ENCODE peak calls at places on chromosomes 4 and X, in eight cellular contexts. M, C, Z, B, O, Y, V and Q are unnamed samples.

GRCh38 chr4:145482209-145483021 is 762 bp downstream of the SMAD1 start:
- DNase-seq in M (peak; percentile 86), C (peak; percentile 80), Z (peak; percentile 55), B (peak; percentile 54), O (no peak), Y (peak; percentile 61), V (peak; percentile 49), Q (peak; percentile 73)

GRCh38 chr4:170047774-170048354 is 21.7 kb upstream of the MFAP3L start:
- DNase-seq in M (peak; percentile 71), C (no peak), Z (peak; percentile 60), B (peak; percentile 76), O (peak; percentile 23), Y (peak; percentile 50), V (no peak), Q (peak; percentile 46)

GRCh38 chr4:165481458-165481857 is 102.7 kb downstream of the CPE start:
- DNase-seq in M (no peak), C (no peak), Z (no peak), B (no peak), O (no peak), Y (no peak), V (no peak), Q (no peak)

GRCh38 chr4:85607624-85608023 is 132.7 kb downstream of the ARHGAP24 start:
- DNase-seq in M (no peak), C (peak; percentile 83), Z (peak; percentile 33), B (no peak), O (no peak), Y (peak; percentile 47), V (no peak), Q (no peak)

GRCh38 chr4:77078401-77078800 is 2.6 kb upstream of the CCNI start:
- DNase-seq in M (no peak), C (no peak), Z (no peak), B (no peak), O (no peak), Y (no peak), V (no peak), Q (no peak)

GRCh38 chrX:78102100-78102499 is 1.9 kb upstream of the PGK1 start:
- DNase-seq in M (peak; percentile 60), C (no peak), Z (no peak), B (peak; percentile 41), O (no peak), Y (no peak), V (no peak), Q (no peak)

GRCh38 chrX:77446029-77446585 is 1.1 kb upstream of the FGF16 start:
- DNase-seq in M (no peak), C (no peak), Z (no peak), B (peak; percentile 27), O (no peak), Y (peak; percentile 10), V (peak; percentile 27), Q (no peak)

GRCh38 chr4:188297873-188298272 is 158.6 kb downstream of the TRIML1 start:
- DNase-seq in M (peak; percentile 85), C (no peak), Z (no peak), B (no peak), O (no peak), Y (no peak), V (no peak), Q (no peak)

GRCh38 chr4:14772388-14772787 is 229.9 kb upstream of the CPEB2 start:
- DNase-seq in M (no peak), C (no peak), Z (no peak), B (no peak), O (no peak), Y (no peak), V (no peak), Q (no peak)

GRCh38 chr4:158255727-158256324 is 45.5 kb downstream of the TMEM144 start:
- DNase-seq in M (peak; percentile 70), C (no peak), Z (no peak), B (no peak), O (peak; percentile 15), Y (no peak), V (no peak), Q (no peak)

GRCh38 chr4:150126880-150127236 is 48.6 kb downstream of the DCLK2 start:
- DNase-seq in M (peak; percentile 75), C (no peak), Z (no peak), B (no peak), O (no peak), Y (no peak), V (no peak), Q (no peak)

GRCh38 chrX:54294306-54294705 is 63.5 kb downstream of the WNK3 start:
- DNase-seq in M (no peak), C (no peak), Z (no peak), B (no peak), O (no peak), Y (no peak), V (no peak), Q (no peak)

GRCh38 chr4:83561381-83561780 is 25.5 kb downstream of the GPAT3 start:
- DNase-seq in M (peak; percentile 74), C (no peak), Z (peak; percentile 38), B (peak; percentile 25), O (no peak), Y (peak; percentile 13), V (peak; percentile 46), Q (peak; percentile 83)

GRCh38 chrX:150548684-150549083 is 19.7 kb upstream of the MTM1 start:
- DNase-seq in M (peak; percentile 39), C (no peak), Z (no peak), B (no peak), O (no peak), Y (no peak), V (no peak), Q (peak; percentile 39)

GRCh38 chrX:87583679-87584078 is 66.1 kb downstream of the KLHL4 start:
- DNase-seq in M (peak; percentile 10), C (no peak), Z (peak; percentile 32), B (no peak), O (no peak), Y (no peak), V (peak; percentile 31), Q (no peak)

GRCh38 chr4:5165419-5166369 is 114.4 kb downstream of the STK32B start:
- DNase-seq in M (peak; percentile 64), C (no peak), Z (no peak), B (no peak), O (no peak), Y (no peak), V (no peak), Q (no peak)

GRCh38 chr4:107034982-107035710 is 967 bp downstream of the DKK2 start:
- DNase-seq in M (peak; percentile 3), C (peak; percentile 72), Z (no peak), B (no peak), O (no peak), Y (peak; percentile 6), V (peak; percentile 22), Q (peak; percentile 15)

GRCh38 chr4:109072595-109072994 is 229.9 kb downstream of the COL25A1 start:
- DNase-seq in M (peak; percentile 77), C (no peak), Z (no peak), B (no peak), O (no peak), Y (no peak), V (no peak), Q (no peak)

GRCh38 chr4:74934016-74934821 is 1.3 kb downstream of the PARM1 start:
- DNase-seq in M (peak; percentile 14), C (peak; percentile 82), Z (peak; percentile 45), B (peak; percentile 67), O (no peak), Y (peak; percentile 54), V (peak; percentile 39), Q (peak; percentile 26)

GRCh38 chr4:133355636-133356035 is 206.5 kb downstream of the PCDH10 start:
- DNase-seq in M (no peak), C (no peak), Z (no peak), B (peak; percentile 39), O (no peak), Y (no peak), V (no peak), Q (no peak)
- H3K9me3 ChIP-seq in M (peaks cover 3% of the 10 kb centered on the region), C (no peaks in the 10 kb centered on the region), Z (no peaks in the 10 kb centered on the region), B (no peaks in the 10 kb centered on the region), O (no peaks in the 10 kb centered on the region), Y (no peaks in the 10 kb centered on the region), V (no peaks in the 10 kb centered on the region), Q (no peaks in the 10 kb centered on the region)

DNA sequence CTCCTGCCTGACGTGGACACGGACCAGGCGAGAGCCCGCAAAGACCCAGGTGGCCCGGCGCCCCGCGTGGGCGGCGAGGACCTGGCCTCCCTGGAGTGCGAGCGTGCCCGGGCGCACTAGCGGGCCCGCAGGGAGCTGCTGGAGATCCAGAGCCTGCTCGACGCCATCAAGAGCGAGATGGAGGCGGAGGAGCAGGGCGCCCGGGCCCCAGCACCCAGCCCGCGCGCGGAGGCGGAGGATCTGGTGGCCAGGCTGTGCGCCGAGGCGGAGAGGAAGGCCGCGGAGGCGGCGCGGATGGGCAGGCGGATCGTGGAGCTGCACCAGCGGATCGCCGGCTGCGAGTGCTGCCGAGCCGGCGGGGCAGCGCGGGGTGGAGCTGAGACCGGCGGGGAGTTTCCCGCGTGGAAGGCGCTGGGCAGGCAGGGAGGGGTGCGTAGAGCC is 18.2 kb downstream of the MRFAP1 start:
- DNase-seq in M (peak; percentile 28), C (peak; percentile 88), Z (no peak), B (peak; percentile 50), O (no peak), Y (peak; percentile 28), V (peak; percentile 54), Q (no peak)
- H3K4me3 ChIP-seq in M (peak overlapping the region; percentile 15), C (peak overlapping the region; percentile 50), Z (peak overlapping the region; percentile 40), B (peak overlapping the region; percentile 41), O (no peak overlapping the region), Y (peak overlapping the region; percentile 15), V (peak overlapping the region; percentile 31), Q (peak overlapping the region; percentile 48)

DNA sequence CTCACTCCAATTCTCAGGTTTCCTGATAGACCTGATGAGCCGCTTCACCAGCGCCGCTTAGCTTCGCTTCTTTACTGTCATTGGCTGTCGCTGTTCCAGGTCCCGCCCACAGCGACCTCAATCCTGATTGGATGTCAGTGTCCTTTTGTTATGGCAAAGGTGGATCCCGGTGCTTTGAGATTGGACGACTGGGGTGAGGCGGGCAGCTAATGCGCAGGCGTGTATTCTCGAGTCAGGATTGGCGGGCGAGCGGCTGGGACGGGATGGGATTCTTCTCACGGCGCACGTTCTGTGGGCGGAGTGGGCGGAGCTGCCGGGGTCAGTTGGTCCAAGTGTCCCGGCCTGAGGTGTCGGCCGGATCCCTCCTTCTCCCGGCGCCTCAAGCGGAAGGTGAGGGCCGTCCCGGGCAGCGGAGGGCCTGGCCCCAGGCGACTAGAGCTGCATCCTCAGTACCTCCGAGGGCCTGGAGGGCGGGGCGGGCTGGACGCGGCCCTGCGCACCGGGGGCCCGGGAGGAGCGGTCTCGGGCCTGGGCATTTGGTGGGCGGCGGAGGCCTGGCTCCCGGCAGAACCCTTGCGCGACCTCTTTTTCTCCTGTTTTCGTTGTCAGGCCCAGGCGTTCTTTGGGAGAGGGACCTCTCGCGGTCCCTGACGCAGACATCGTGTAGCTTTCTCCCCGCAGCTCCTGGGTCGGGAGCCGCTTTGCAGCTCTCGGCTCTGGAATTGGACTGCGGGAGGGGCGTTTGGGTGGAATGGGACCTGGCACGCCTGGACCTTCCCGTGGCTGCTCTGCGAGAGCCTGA is at the start of gene SCOC:
- DNase-seq in M (peak; percentile 99), C (peak; percentile 99), Z (peak; percentile 99), B (peak; percentile 100), O (peak; percentile 99), Y (peak; percentile 99), V (peak; percentile 99), Q (peak; percentile 100)
- TF ChIP-seq POLR2A in M (peak; percentile 79), C (no peak), Z (no peak), B (peak; percentile 17), O (peak; percentile 87), Y (peak; percentile 72), V (peak; percentile 55), Q (peak; percentile 82)

DNA sequence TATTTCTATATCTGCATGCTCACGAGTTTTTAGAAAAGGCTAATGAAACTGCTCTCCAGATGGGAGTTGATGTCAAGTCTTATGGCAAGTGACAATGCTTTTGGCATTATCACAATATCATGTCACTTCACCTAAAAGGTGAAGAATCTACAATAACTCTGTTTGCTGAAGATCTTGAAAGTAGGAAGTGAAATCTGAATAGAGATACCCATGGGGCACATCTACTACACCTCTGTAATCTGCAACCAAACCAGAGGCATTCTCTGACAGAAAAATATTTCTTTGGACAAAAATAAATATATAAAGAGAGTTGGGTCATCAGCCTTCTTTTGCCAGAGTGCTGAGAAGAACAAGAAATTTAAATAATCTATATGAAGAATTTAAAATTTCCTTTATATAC is 3.9 kb upstream of the VAMP7 start:
- DNase-seq in M (no peak), C (no peak), Z (no peak), B (no peak), O (no peak), Y (no peak), V (no peak), Q (no peak)
- H3K9me3 ChIP-seq in M (no peaks in the 10 kb centered on the region), C (no peaks in the 10 kb centered on the region), Z (peaks cover 4% of the 10 kb centered on the region), B (no peaks in the 10 kb centered on the region), O (no peaks in the 10 kb centered on the region), Y (no peaks in the 10 kb centered on the region), V (no peaks in the 10 kb centered on the region), Q (no peaks in the 10 kb centered on the region)